ENCODE peak calls at places on chromosomes 11 and 22, in five cellular contexts. One of them, this sample, is unnamed.

GRCh38 chr22:17536269-17536668 is 27.0 kb upstream of the SLC25A18 start:
- DNase-seq in tibial nerve: no peak
- DNase-seq in A549: no peak
- DNase-seq in upper lobe of left lung: no peak
- DNase-seq in esophagus muscularis mucosa: no peak
- DNase-seq in this sample: no peak

GRCh38 chr22:27747396-27748256 is 53.9 kb downstream of the MN1 start:
- DNase-seq in A549: no peak
- DNase-seq in tibial nerve: peak
- DNase-seq in upper lobe of left lung: no peak
- DNase-seq in esophagus muscularis mucosa: no peak
- DNase-seq in this sample: no peak

GRCh38 chr11:96145163-96145585 is 197.8 kb downstream of the MAML2 start:
- DNase-seq in tibial nerve: no peak
- DNase-seq in upper lobe of left lung: no peak
- DNase-seq in A549: peak
- DNase-seq in esophagus muscularis mucosa: no peak
- DNase-seq in this sample: no peak

GRCh38 chr11:2521681-2522630 is 77.1 kb downstream of the KCNQ1 start:
- DNase-seq in A549: no peak
- DNase-seq in upper lobe of left lung: peak
- DNase-seq in tibial nerve: no peak
- DNase-seq in esophagus muscularis mucosa: peak
- DNase-seq in this sample: peak

GRCh38 chr22:32324505-32325415 is 32.9 kb upstream of the RFPL3 start:
- DNase-seq in A549: no peak
- DNase-seq in esophagus muscularis mucosa: peak
- DNase-seq in upper lobe of left lung: no peak
- DNase-seq in tibial nerve: no peak
- DNase-seq in this sample: no peak

GRCh38 chr22:48756146-48757111 is 1071.2 kb downstream of the BRD1 start:
- DNase-seq in A549: peak
- DNase-seq in upper lobe of left lung: peak
- DNase-seq in esophagus muscularis mucosa: peak
- DNase-seq in tibial nerve: no peak
- DNase-seq in this sample: peak

GRCh38 chr11:112844530-112844929 is 116.7 kb upstream of the NCAM1 start:
- DNase-seq in esophagus muscularis mucosa: peak
- DNase-seq in tibial nerve: no peak
- DNase-seq in upper lobe of left lung: no peak
- DNase-seq in A549: no peak
- DNase-seq in this sample: no peak

GRCh38 chr11:125663910-125664309 is 16.7 kb downstream of the ACRV1 start:
- DNase-seq in A549: no peak
- DNase-seq in upper lobe of left lung: no peak
- DNase-seq in tibial nerve: no peak
- DNase-seq in esophagus muscularis mucosa: no peak
- DNase-seq in this sample: no peak

GRCh38 chr22:21697866-21698265 is 32.1 kb downstream of the PPIL2 start:
- DNase-seq in A549: no peak
- DNase-seq in tibial nerve: no peak
- DNase-seq in esophagus muscularis mucosa: no peak
- DNase-seq in upper lobe of left lung: no peak
- DNase-seq in this sample: no peak

GRCh38 chr11:71307811-71308645 is 55.7 kb upstream of the SHANK2 start:
- DNase-seq in A549: no peak
- DNase-seq in tibial nerve: no peak
- DNase-seq in esophagus muscularis mucosa: peak
- DNase-seq in upper lobe of left lung: no peak
- DNase-seq in this sample: no peak

GRCh38 chr11:57530215-57530595 is 349 bp downstream of the TIMM10 start:
- DNase-seq in upper lobe of left lung: no peak
- DNase-seq in tibial nerve: no peak
- DNase-seq in A549: no peak
- DNase-seq in esophagus muscularis mucosa: no peak
- DNase-seq in this sample: peak

GRCh38 chr22:36330655-36331305 is 57.0 kb downstream of the MYH9 start:
- DNase-seq in esophagus muscularis mucosa: no peak
- DNase-seq in A549: no peak
- DNase-seq in upper lobe of left lung: no peak
- DNase-seq in tibial nerve: no peak
- DNase-seq in this sample: no peak

GRCh38 chr11:62399868-62400245 is 19.0 kb upstream of the SCGB1A1 start:
- DNase-seq in tibial nerve: no peak
- DNase-seq in esophagus muscularis mucosa: no peak
- DNase-seq in A549: no peak
- DNase-seq in upper lobe of left lung: no peak
- DNase-seq in this sample: no peak

GRCh38 chr11:119832536-119832935 is 103.5 kb upstream of the NECTIN1 start:
- DNase-seq in A549: no peak
- DNase-seq in tibial nerve: peak
- DNase-seq in esophagus muscularis mucosa: no peak
- DNase-seq in upper lobe of left lung: peak
- DNase-seq in this sample: peak

GRCh38 chr22:30445438-30445936 is 19.9 kb downstream of the MTFP1 start:
- DNase-seq in A549: no peak
- DNase-seq in upper lobe of left lung: no peak
- DNase-seq in tibial nerve: no peak
- DNase-seq in esophagus muscularis mucosa: no peak
- DNase-seq in this sample: no peak

GRCh38 chr11:62719302-62719978 is 7.8 kb downstream of the HNRNPUL2 start:
- DNase-seq in A549: no peak
- DNase-seq in tibial nerve: no peak
- DNase-seq in esophagus muscularis mucosa: no peak
- DNase-seq in upper lobe of left lung: no peak
- DNase-seq in this sample: no peak

GRCh38 chr11:87290304-87290922 is 252.7 kb downstream of the TMEM135 start:
- DNase-seq in tibial nerve: no peak
- DNase-seq in A549: peak
- DNase-seq in esophagus muscularis mucosa: no peak
- DNase-seq in upper lobe of left lung: no peak
- DNase-seq in this sample: no peak

GRCh38 chr11:92627615-92628201 is 341.7 kb upstream of the MTNR1B start:
- DNase-seq in A549: no peak
- DNase-seq in esophagus muscularis mucosa: no peak
- DNase-seq in upper lobe of left lung: no peak
- DNase-seq in tibial nerve: no peak
- DNase-seq in this sample: no peak

GRCh38 chr11:1392561-1392960 is 2.8 kb downstream of the BRSK2 start:
- DNase-seq in upper lobe of left lung: no peak
- DNase-seq in esophagus muscularis mucosa: no peak
- DNase-seq in A549: no peak
- DNase-seq in tibial nerve: no peak
- DNase-seq in this sample: no peak

GRCh38 chr11:12275818-12276217 is 101.6 kb upstream of the PARVA start:
- DNase-seq in tibial nerve: no peak
- DNase-seq in upper lobe of left lung: peak
- DNase-seq in esophagus muscularis mucosa: no peak
- DNase-seq in A549: no peak
- DNase-seq in this sample: no peak

GRCh38 chr11:116454020-116454645 is 318.7 kb downstream of the BUD13 start:
- DNase-seq in A549: peak
- DNase-seq in esophagus muscularis mucosa: no peak
- DNase-seq in upper lobe of left lung: peak
- DNase-seq in tibial nerve: peak
- DNase-seq in this sample: peak

GRCh38 chr11:92048415-92048814 is 176.2 kb upstream of the FAT3 start:
- DNase-seq in upper lobe of left lung: no peak
- DNase-seq in A549: peak
- DNase-seq in esophagus muscularis mucosa: no peak
- DNase-seq in tibial nerve: no peak
- DNase-seq in this sample: no peak

DNA sequence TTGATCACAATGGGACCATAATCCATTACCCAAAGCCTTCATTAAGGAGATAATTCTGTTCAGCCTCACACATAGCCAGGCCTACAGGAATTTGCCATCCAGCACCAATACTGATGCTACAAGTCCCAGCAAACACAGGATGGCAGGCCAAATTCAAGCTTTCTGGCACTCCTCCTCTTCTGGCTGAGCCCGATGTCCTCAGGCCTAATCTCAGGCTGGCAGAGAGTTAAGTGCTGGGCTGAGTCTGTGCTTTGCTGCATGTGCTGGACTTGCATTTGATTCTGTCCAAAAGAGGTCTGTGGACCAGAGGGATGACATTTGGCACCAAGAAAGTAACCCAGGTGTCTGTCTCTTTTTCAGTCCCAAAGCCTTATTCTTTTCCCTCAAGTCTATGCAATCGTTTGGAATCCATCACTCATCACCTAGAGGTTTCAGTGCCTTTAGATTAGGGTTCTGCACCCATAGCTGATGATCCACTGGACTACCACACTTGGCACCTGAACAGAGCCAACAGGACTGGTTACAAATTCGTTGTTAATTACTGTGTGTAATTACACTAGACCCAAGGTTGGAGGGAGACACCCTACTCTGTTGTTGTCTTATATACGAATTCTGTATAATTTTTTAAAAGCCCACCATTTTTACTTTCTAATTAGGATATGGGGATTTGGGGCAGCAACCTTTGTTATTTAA is 19.4 kb upstream of the LIN7C start:
- DNase-seq in esophagus muscularis mucosa: no peak
- DNase-seq in tibial nerve: no peak
- DNase-seq in upper lobe of left lung: no peak
- DNase-seq in A549: no peak
- DNase-seq in this sample: no peak
- H3K4me3 ChIP-seq in esophagus muscularis mucosa: no peak
- H3K4me3 ChIP-seq in tibial nerve: no peak
- H3K4me3 ChIP-seq in upper lobe of left lung: no peak
- H3K4me3 ChIP-seq in A549: no peak
- H3K4me3 ChIP-seq in this sample: no peak

DNA sequence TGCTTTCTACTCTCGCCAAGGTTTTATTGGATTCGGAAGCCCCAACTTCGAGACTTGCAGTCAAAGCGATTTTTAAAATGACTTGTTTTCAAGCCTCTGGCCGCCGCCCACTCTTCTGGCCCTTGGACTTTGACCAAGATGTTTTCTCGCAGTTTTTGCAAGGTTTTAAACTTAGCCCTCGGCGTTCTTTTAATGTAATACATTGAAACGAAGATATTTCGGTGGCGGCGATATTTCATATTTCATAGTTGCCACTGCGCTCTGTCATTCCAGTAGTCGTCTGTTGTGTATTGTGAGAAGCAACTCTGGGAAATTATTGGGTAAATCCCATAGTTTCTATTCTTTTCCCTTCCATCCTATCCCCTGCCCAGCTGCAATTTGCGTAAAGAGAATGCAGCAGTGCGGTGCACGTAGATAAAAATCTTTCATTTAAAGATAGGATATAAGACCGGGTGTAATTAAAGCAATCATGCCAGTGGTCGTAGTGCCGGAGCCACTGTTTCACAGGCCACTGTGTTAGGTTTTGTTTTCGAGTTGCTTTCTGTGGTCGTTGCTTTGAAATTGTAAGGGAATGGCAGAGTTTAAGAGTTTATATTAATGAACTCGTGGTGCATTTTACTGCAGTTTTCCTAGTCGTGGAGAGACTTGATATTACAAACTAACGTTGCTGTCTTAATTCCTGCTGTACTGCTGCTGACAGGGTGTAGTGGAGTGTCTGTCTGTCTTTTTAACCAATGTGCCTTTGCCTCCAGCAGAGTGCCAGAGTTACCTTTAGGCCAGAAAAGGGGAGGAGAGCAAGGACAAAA is 715 bp downstream of the BIRC2 start:
- DNase-seq in upper lobe of left lung: peak
- DNase-seq in tibial nerve: peak
- DNase-seq in A549: peak
- DNase-seq in esophagus muscularis mucosa: no peak
- DNase-seq in this sample: peak
- TF ChIP-seq CTCF in upper lobe of left lung: no peak
- TF ChIP-seq CTCF in tibial nerve: no peak
- TF ChIP-seq CTCF in A549: no peak
- TF ChIP-seq CTCF in esophagus muscularis mucosa: no peak
- TF ChIP-seq CTCF in this sample: no peak

DNA sequence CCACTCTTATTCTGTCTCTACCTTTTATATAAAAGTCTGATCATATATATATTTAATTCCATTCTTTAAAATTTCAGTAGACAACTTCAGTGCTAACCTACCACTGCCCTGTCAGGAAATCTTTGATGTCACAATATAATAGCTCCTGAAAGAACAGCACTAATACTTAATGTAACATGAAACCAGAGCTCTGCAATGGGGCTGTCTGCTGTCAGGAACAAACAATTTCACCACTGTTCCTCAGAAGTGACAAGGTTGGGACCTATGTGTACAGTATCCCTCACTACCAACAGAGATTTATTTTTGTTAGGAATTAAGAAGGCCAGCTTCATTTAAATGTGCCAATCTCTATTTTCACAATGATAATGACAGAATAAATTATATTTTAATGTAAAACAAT is 165.5 kb upstream of the C11orf58 start:
- DNase-seq in upper lobe of left lung: no peak
- DNase-seq in tibial nerve: no peak
- DNase-seq in esophagus muscularis mucosa: no peak
- DNase-seq in A549: no peak
- DNase-seq in this sample: no peak
- TF ChIP-seq EP300 in upper lobe of left lung: no peak
- TF ChIP-seq EP300 in tibial nerve: no peak
- TF ChIP-seq EP300 in esophagus muscularis mucosa: no peak
- TF ChIP-seq EP300 in A549: no peak
- TF ChIP-seq EP300 in this sample: no peak

DNA sequence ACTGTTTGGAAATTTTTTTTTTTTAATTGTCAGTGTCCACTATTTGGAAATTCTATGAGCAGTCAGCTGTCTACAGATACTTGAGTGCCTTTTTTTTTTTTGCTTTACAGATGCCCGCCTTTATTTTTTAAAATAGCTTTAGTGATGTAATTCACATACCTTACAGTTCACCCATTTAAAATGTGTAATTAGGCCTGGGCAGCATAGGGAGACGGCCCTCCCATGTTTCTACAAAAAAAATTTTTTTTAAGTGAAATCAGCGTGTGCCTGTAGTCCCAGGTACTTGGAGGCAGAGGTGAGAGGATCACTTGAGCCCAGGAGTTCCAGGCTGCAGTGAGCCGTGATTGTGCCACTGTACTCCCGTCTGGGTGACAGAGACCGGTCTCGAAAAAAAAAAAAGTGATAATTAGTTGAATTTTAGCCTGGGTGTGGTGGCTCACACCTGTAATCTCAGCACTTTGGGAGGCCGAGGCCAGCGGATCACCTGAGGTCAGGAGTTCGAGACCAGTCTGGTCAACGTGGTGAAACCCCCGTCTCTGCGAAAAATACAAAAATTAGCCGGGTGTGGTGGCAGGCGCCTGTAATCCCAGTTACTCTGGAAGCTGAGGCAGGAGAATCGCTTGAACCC is 1.5 kb downstream of the ZNF143 start:
- DNase-seq in esophagus muscularis mucosa: no peak
- DNase-seq in upper lobe of left lung: no peak
- DNase-seq in A549: no peak
- DNase-seq in tibial nerve: no peak
- DNase-seq in this sample: no peak
- H3K4me3 ChIP-seq in esophagus muscularis mucosa: peak
- H3K4me3 ChIP-seq in upper lobe of left lung: peak
- H3K4me3 ChIP-seq in A549: peak
- H3K4me3 ChIP-seq in tibial nerve: no peak
- H3K4me3 ChIP-seq in this sample: peak

DNA sequence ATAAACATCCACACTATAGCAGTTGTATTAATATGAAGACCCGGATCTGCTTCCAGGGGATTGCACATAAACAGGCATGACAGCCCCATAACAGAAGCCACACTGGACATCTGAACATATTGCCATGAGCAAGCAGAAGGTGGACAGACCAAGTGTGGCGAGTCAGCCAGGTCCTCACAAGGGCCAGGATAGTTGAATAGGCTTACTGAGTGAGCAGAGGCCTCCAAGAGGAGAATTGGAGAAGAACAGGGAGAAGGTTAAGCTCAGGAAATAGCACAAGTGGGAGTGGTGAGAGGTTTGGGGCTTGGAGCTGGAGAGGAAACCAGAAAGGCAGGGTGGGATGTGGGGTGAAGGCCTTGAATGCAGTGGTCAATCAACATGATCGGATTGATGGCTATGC is 10.8 kb downstream of the SLC35C1 start:
- DNase-seq in tibial nerve: no peak
- DNase-seq in upper lobe of left lung: no peak
- DNase-seq in esophagus muscularis mucosa: no peak
- DNase-seq in A549: peak
- DNase-seq in this sample: no peak
- TF ChIP-seq CTCF in tibial nerve: no peak
- TF ChIP-seq CTCF in upper lobe of left lung: no peak
- TF ChIP-seq CTCF in esophagus muscularis mucosa: no peak
- TF ChIP-seq CTCF in A549: no peak
- TF ChIP-seq CTCF in this sample: no peak